ENCODE peak calls at places on chromosomes 5 and 9, in nine cellular contexts. W is type B pancreatic cell, H is pancreas, F is cardiac fibroblast, N is brain microvascular endothelial cell, S is endothelial cell, X is IMR-90, Q is uterus, T is kidney. R is an unnamed sample.

GRCh38 chr5:44949687-44950086 is 140.9 kb downstream of the MRPS30 start:
- DNase-seq in W (no peak), H (no peak), F (no peak), N (no peak), S (no peak), X (no peak), Q (no peak), T (no peak), R (no peak)

GRCh38 chr5:8943301-8943700 is 602.6 kb downstream of the SEMA5A start:
- DNase-seq in W (no peak), H (no peak), F (peak), N (peak), S (no peak), X (peak), Q (no peak), T (no peak), R (no peak)

GRCh38 chr9:126501383-126502331 is 112.1 kb upstream of the LMX1B start:
- DNase-seq in W (no peak), H (no peak), F (no peak), N (no peak), S (no peak), X (no peak), Q (no peak), T (peak), R (no peak)

GRCh38 chr5:77846422-77847128 is 70.4 kb upstream of the TBCA start:
- DNase-seq in W (no peak), H (no peak), F (no peak), N (no peak), S (peak), X (no peak), Q (no peak), T (no peak), R (no peak)

GRCh38 chr5:107422494-107422893 is 248.2 kb downstream of the EFNA5 start:
- DNase-seq in W (no peak), H (no peak), F (no peak), N (no peak), S (no peak), X (no peak), Q (no peak), T (no peak), R (no peak)

GRCh38 chr5:9105851-9106250 is 440.0 kb downstream of the SEMA5A start:
- DNase-seq in W (no peak), H (no peak), F (peak), N (peak), S (no peak), X (peak), Q (no peak), T (no peak), R (no peak)

GRCh38 chr9:557601-558201 is 283.8 kb upstream of the DMRT1 start:
- DNase-seq in W (no peak), H (no peak), F (peak), N (no peak), S (no peak), X (no peak), Q (no peak), T (no peak), R (no peak)

GRCh38 chr5:130545291-130545690 is 619.8 kb downstream of the HINT1 start:
- DNase-seq in W (no peak), H (no peak), F (no peak), N (no peak), S (no peak), X (no peak), Q (no peak), T (no peak), R (no peak)

DNA sequence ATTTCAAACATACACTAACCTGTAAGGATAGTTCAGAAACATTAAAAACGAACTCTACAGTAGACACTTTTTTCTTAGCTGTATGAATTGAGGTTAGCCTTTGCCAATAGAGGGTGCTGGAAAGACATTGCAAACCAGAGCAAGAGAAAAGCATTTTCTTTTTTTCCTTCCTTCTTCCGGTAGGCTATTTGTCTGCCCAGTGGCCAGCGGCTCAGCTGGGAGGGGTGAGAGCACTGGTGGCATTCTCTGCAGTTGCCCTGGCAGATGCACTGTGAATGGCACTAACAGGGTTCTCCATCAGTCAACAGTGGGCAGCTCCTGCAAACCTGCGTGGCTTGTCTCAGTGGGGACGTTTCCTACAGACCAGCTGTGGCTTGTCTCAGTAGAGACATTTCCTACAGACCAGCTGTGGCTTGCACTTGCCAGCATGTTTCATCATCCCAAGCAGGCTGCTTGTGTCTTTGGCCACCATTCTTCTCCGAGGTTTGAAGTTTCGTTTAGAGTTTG is 984.5 kb upstream of the CDH18 start:
- DNase-seq in W (no peak), H (peak), F (peak), N (peak), S (peak), X (peak), Q (no peak), T (no peak), R (no peak)
- TF ChIP-seq CTCF in W (peak), H (no peak), F (peak), N (peak), S (no peak), X (no peak), Q (no peak), T (no peak), R (no peak)

DNA sequence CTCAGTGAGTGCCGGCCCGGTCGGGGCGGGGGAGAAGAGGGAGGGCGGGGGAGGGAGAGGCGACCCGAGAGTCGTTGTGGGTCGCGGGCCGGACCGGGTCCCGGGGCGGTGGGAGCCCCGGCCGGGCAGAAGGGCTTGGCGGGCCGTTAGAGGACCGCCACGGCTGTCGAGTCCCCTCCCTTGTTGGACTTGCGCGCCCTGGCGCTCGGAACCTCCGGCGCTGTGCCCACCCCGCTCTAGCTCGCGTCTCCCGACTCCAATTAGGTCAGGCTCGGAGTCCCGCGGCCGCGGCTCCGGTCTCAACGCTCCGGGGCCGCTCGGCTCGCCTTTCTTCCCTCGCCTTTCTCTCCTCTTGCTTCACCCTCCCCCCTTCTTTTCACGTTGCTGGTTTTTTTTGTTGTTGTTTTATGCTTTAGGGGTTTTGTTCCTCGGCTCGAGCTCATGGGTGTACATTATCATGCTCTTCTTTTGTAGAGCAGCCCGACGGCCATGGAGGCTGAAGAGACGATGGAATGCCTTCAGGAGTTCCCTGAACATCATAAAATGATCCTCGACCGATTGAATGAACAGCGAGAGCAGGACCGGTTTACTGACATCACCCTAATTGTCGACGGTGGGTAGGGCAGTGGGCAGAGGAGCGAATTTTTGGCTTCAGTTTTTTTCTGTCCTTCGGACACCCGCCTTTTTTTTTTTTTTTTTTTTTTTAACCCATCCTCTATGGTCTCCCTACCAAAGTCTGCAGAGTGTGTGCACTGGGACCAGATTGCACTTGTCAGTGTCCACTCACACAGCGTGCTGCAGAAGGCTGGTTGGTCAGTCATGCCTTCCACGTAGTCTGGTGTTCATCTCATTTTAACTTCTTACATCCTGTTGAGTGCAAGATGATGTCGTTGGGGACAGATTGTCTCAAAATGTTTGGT is 1.1 kb downstream of the ZNF131 start:
- DNase-seq in W (no peak), H (peak), F (peak), N (peak), S (no peak), X (peak), Q (no peak), T (no peak), R (no peak)
- TF ChIP-seq CTCF in W (no peak), H (no peak), F (no peak), N (no peak), S (no peak), X (no peak), Q (no peak), T (no peak), R (no peak)

GRCh38 chr5:129003232-129003631 is 37.9 kb downstream of the SLC27A6 start:
- DNase-seq in W (no peak), H (no peak), F (no peak), N (no peak), S (no peak), X (no peak), Q (no peak), T (no peak), R (no peak)

GRCh38 chr5:129001831-129002626 is 36.7 kb downstream of the SLC27A6 start:
- DNase-seq in W (no peak), H (no peak), F (no peak), N (no peak), S (no peak), X (no peak), Q (no peak), T (no peak), R (no peak)
- TF ChIP-seq CTCF in W (no peak), H (no peak), F (no peak), N (no peak), S (no peak), X (no peak), Q (no peak), T (no peak), R (no peak)

GRCh38 chr5:178588769-178589168 is 1.4 kb downstream of the COL23A1 start:
- DNase-seq in W (no peak), H (no peak), F (no peak), N (no peak), S (no peak), X (no peak), Q (no peak), T (peak), R (no peak)

GRCh38 chr5:178587793-178588611 is 2.2 kb downstream of the COL23A1 start:
- DNase-seq in W (no peak), H (no peak), F (no peak), N (no peak), S (no peak), X (no peak), Q (no peak), T (no peak), R (no peak)

GRCh38 chr5:178590141-178590923 is at the start of gene COL23A1:
- DNase-seq in W (peak), H (no peak), F (peak), N (peak), S (peak), X (peak), Q (peak), T (peak), R (peak)

GRCh38 chr5:178590924-178591423 is 781 bp upstream of the COL23A1 start:
- DNase-seq in W (no peak), H (no peak), F (no peak), N (no peak), S (no peak), X (peak), Q (no peak), T (no peak), R (no peak)

GRCh38 chr5:178589180-178590140 is 733 bp downstream of the COL23A1 start:
- DNase-seq in W (no peak), H (no peak), F (peak), N (no peak), S (peak), X (peak), Q (no peak), T (peak), R (no peak)
- TF ChIP-seq CTCF in W (no peak), H (no peak), F (no peak), N (no peak), S (no peak), X (peak), Q (no peak), T (peak), R (no peak)

GRCh38 chr5:114790403-114790792 is 379.3 kb downstream of the TRIM36 start:
- DNase-seq in W (no peak), H (no peak), F (no peak), N (no peak), S (no peak), X (no peak), Q (no peak), T (no peak), R (no peak)

DNA sequence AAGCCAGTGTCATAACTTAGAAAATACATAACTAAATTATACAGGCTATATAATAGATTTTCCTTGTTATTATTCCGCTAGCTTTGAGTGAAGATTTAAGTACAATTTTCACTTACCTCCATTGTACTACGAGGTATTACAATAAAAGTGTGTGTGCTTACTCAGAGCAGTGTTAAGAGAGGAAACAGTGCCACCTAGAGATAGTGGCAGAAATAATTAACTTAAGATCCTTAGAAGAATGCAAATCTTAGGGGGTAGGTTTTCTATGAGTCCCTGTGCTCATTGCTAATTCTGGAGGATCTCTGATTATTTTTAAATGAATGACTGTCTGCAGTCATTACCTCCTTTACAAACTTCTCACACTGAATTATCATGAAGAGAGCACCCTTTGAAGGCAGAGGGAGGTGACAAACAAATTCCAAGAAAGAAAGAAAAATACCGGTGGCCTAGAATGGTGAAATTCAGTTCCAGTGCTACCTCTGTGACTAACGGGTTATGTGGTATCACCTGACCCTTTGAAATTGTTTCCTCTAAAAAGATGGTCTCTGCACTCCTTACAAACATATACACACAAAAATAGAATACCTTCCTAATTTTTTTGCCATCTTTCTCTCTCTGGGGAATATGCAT is 379.8 kb downstream of the TRIM36 start:
- DNase-seq in W (no peak), H (no peak), F (peak), N (no peak), S (no peak), X (no peak), Q (no peak), T (no peak), R (no peak)
- TF ChIP-seq CTCF in W (peak), H (no peak), F (no peak), N (no peak), S (peak), X (peak), Q (no peak), T (peak), R (no peak)

GRCh38 chr5:170985486-170985885 is 123.7 kb downstream of the RANBP17 start:
- DNase-seq in W (no peak), H (no peak), F (peak), N (no peak), S (no peak), X (peak), Q (no peak), T (no peak), R (no peak)

DNA sequence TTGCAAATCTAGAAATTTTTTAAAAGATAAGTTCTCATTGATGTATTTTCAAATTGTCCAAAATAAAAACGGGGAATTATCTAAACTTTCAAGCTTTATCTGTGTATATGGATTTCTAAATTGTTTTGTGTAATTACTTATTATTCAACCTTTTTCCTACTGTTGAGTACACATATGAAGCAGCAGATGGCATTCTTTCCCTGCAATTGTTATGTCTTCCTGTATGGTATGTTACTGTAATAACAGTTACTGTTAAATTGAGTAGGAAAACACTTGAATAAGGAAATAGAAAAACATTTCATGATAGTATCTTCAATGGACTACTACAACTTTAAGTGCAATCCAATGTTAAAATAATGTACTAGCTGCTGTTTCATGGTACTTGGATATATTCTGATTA is 124.8 kb downstream of the RANBP17 start:
- DNase-seq in W (no peak), H (no peak), F (peak), N (no peak), S (no peak), X (peak), Q (no peak), T (no peak), R (no peak)
- TF ChIP-seq CTCF in W (peak), H (no peak), F (peak), N (peak), S (no peak), X (peak), Q (no peak), T (no peak), R (no peak)